ENCODE peak calls at places on chromosomes 5 and 9, in nine cellular contexts. One of them, this sample, is unnamed.

GRCh38 chr9:33438926-33439511 is 8.4 kb downstream of the AQP3 start:
- DNase-seq in T-helper 2 cell: no peak
- DNase-seq in PC-3: no peak
- DNase-seq in WTC11: no peak
- DNase-seq in RKO: no peak
- DNase-seq in activated T-cell treated with anti-CD3 and anti-CD28 coated beads for 48 hours: no peak
- DNase-seq in Peyer's patch: no peak
- DNase-seq in fibroblast of the aortic adventitia: no peak
- DNase-seq in NCI-H1930: no peak
- DNase-seq in this sample: no peak

GRCh38 chr9:127550751-127551150 is 61.3 kb upstream of the STXBP1 start:
- DNase-seq in RKO: no peak
- DNase-seq in WTC11: no peak
- DNase-seq in T-helper 2 cell: no peak
- DNase-seq in fibroblast of the aortic adventitia: no peak
- DNase-seq in PC-3: no peak
- DNase-seq in Peyer's patch: no peak
- DNase-seq in activated T-cell treated with anti-CD3 and anti-CD28 coated beads for 48 hours: no peak
- DNase-seq in NCI-H1930: no peak
- DNase-seq in this sample: no peak

GRCh38 chr5:55226027-55226933 is 835 bp downstream of the MCIDAS start:
- DNase-seq in PC-3: peak; percentile 62
- DNase-seq in Peyer's patch: peak; percentile 65
- DNase-seq in RKO: peak; percentile 89
- DNase-seq in activated T-cell treated with anti-CD3 and anti-CD28 coated beads for 48 hours: peak; percentile 73
- DNase-seq in NCI-H1930: peak; percentile 61
- DNase-seq in fibroblast of the aortic adventitia: peak; percentile 25
- DNase-seq in WTC11: peak; percentile 90
- DNase-seq in T-helper 2 cell: no peak
- DNase-seq in this sample: no peak

GRCh38 chr9:70411930-70412677 is 2.4 kb downstream of the KLF9 start:
- DNase-seq in fibroblast of the aortic adventitia: peak; percentile 96
- DNase-seq in Peyer's patch: peak; percentile 83
- DNase-seq in PC-3: no peak
- DNase-seq in T-helper 2 cell: peak; percentile 60
- DNase-seq in WTC11: peak; percentile 39
- DNase-seq in RKO: no peak
- DNase-seq in activated T-cell treated with anti-CD3 and anti-CD28 coated beads for 48 hours: peak; percentile 69
- DNase-seq in NCI-H1930: no peak
- DNase-seq in this sample: peak; percentile 67

GRCh38 chr5:68419637-68420452 is 204.3 kb downstream of the PIK3R1 start:
- DNase-seq in RKO: no peak
- DNase-seq in fibroblast of the aortic adventitia: peak; percentile 72
- DNase-seq in Peyer's patch: peak; percentile 72
- DNase-seq in WTC11: no peak
- DNase-seq in PC-3: no peak
- DNase-seq in activated T-cell treated with anti-CD3 and anti-CD28 coated beads for 48 hours: no peak
- DNase-seq in NCI-H1930: no peak
- DNase-seq in T-helper 2 cell: no peak
- DNase-seq in this sample: no peak

GRCh38 chr5:8842906-8843590 is 702.8 kb downstream of the SEMA5A start:
- DNase-seq in RKO: peak; percentile 3
- DNase-seq in T-helper 2 cell: no peak
- DNase-seq in fibroblast of the aortic adventitia: peak; percentile 39
- DNase-seq in PC-3: peak; percentile 61
- DNase-seq in Peyer's patch: no peak
- DNase-seq in WTC11: no peak
- DNase-seq in NCI-H1930: no peak
- DNase-seq in activated T-cell treated with anti-CD3 and anti-CD28 coated beads for 48 hours: no peak
- DNase-seq in this sample: no peak

GRCh38 chr5:150851039-150851438 is 4.7 kb downstream of the IRGM start:
- DNase-seq in activated T-cell treated with anti-CD3 and anti-CD28 coated beads for 48 hours: no peak
- DNase-seq in NCI-H1930: no peak
- DNase-seq in PC-3: no peak
- DNase-seq in fibroblast of the aortic adventitia: no peak
- DNase-seq in RKO: no peak
- DNase-seq in Peyer's patch: no peak
- DNase-seq in WTC11: no peak
- DNase-seq in T-helper 2 cell: no peak
- DNase-seq in this sample: no peak

GRCh38 chr9:136244116-136244775 is 1.4 kb downstream of the QSOX2 start:
- DNase-seq in fibroblast of the aortic adventitia: no peak
- DNase-seq in T-helper 2 cell: no peak
- DNase-seq in WTC11: no peak
- DNase-seq in Peyer's patch: no peak
- DNase-seq in activated T-cell treated with anti-CD3 and anti-CD28 coated beads for 48 hours: peak; percentile 49
- DNase-seq in PC-3: no peak
- DNase-seq in RKO: peak; percentile 66
- DNase-seq in NCI-H1930: no peak
- DNase-seq in this sample: peak; percentile 75

GRCh38 chr5:147439253-147439652 is 70.6 kb downstream of the DPYSL3 start:
- DNase-seq in fibroblast of the aortic adventitia: no peak
- DNase-seq in PC-3: no peak
- DNase-seq in NCI-H1930: no peak
- DNase-seq in Peyer's patch: no peak
- DNase-seq in WTC11: no peak
- DNase-seq in T-helper 2 cell: no peak
- DNase-seq in activated T-cell treated with anti-CD3 and anti-CD28 coated beads for 48 hours: no peak
- DNase-seq in RKO: no peak
- DNase-seq in this sample: no peak

GRCh38 chr5:43839218-43839617 is 236.2 kb downstream of the NNT start:
- DNase-seq in NCI-H1930: no peak
- DNase-seq in PC-3: peak; percentile 12
- DNase-seq in fibroblast of the aortic adventitia: peak; percentile 93
- DNase-seq in activated T-cell treated with anti-CD3 and anti-CD28 coated beads for 48 hours: no peak
- DNase-seq in Peyer's patch: no peak
- DNase-seq in T-helper 2 cell: no peak
- DNase-seq in WTC11: no peak
- DNase-seq in RKO: no peak
- DNase-seq in this sample: no peak

GRCh38 chr9:5630038-5630507 is 1.2 kb downstream of the RIC1 start:
- DNase-seq in NCI-H1930: no peak
- DNase-seq in activated T-cell treated with anti-CD3 and anti-CD28 coated beads for 48 hours: no peak
- DNase-seq in T-helper 2 cell: no peak
- DNase-seq in fibroblast of the aortic adventitia: peak; percentile 63
- DNase-seq in Peyer's patch: no peak
- DNase-seq in PC-3: peak; percentile 29
- DNase-seq in RKO: peak; percentile 73
- DNase-seq in WTC11: no peak
- DNase-seq in this sample: no peak

This sample was measured in B cell.